ENCODE peak calls at places on chromosomes 1 and 21, in eight cellular contexts. O is breast epithelium, P is heart right ventricle, H is tibial artery, I is heart left ventricle, M is left ventricle myocardium inferior, L is MM.1S, Y is fibroblast of lung. Q is an unnamed sample.

GRCh38 chr1:59133997-59134396 is 162.9 kb upstream of the FGGY start:
- DNase-seq in I (no peak), H (no peak), L (no peak), Y (no peak), O (no peak), P (no peak), M (no peak), Q (no peak)

GRCh38 chr1:27571439-27572018 is 32.4 kb downstream of the AHDC1 start:
- DNase-seq in P (no peak), M (peak; percentile 37), L (no peak), O (no peak), H (no peak), I (peak; percentile 55), Y (no peak), Q (no peak)

GRCh38 chr1:244154882-244155531 is 103.9 kb downstream of the ZBTB18 start:
- DNase-seq in M (no peak), Y (no peak), I (no peak), L (no peak), P (no peak), O (no peak), H (no peak), Q (no peak)

GRCh38 chr1:214439352-214440119 is 111.9 kb downstream of the PTPN14 start:
- DNase-seq in L (peak; percentile 96), M (no peak), O (no peak), P (no peak), Y (peak; percentile 98), I (no peak), H (no peak), Q (no peak)

GRCh38 chr1:18546026-18546425 is 65.3 kb downstream of the KLHDC7A start:
- DNase-seq in M (no peak), P (no peak), I (no peak), Y (no peak), O (no peak), L (no peak), H (no peak), Q (no peak)

GRCh38 chr1:10509823-10510509 is 35.2 kb downstream of the PEX14 start:
- DNase-seq in Y (no peak), H (no peak), M (no peak), I (no peak), L (no peak), O (no peak), P (no peak), Q (no peak)

GRCh38 chr1:115807723-115808122 is 33.2 kb downstream of the NHLH2 start:
- DNase-seq in M (no peak), P (peak; percentile 59), L (peak; percentile 50), I (peak; percentile 36), Y (peak; percentile 81), H (peak; percentile 35), O (no peak), Q (peak; percentile 82)

GRCh38 chr1:1290238-1290731 is 10.0 kb downstream of the SCNN1D start:
- DNase-seq in H (peak; percentile 52), L (peak; percentile 66), O (no peak), I (peak; percentile 72), Y (peak; percentile 39), M (peak; percentile 51), P (no peak), Q (no peak)

GRCh38 chr1:25797939-25798338 is 2.1 kb upstream of the SELENON start:
- DNase-seq in O (no peak), H (no peak), I (peak; percentile 73), M (no peak), L (peak; percentile 21), P (no peak), Y (no peak), Q (no peak)

GRCh38 chr1:6554907-6555778 is at the start of gene TAS1R1:
- DNase-seq in H (peak; percentile 48), L (no peak), O (no peak), I (peak; percentile 48), Y (no peak), P (peak; percentile 7), M (no peak), Q (no peak)

GRCh38 chr1:26529655-26530539 is at the start of gene RPS6KA1:
- DNase-seq in P (peak; percentile 32), O (no peak), H (no peak), Y (peak; percentile 15), L (peak; percentile 66), I (peak; percentile 68), M (peak; percentile 68), Q (no peak)

GRCh38 chr1:67668660-67669059 is 16.3 kb upstream of the GADD45A start:
- DNase-seq in P (no peak), I (no peak), M (no peak), L (no peak), O (no peak), Y (no peak), H (no peak), Q (no peak)

GRCh38 chr1:53469373-53469772 is 10.2 kb downstream of the DMRTB1 start:
- DNase-seq in I (no peak), P (no peak), L (no peak), Y (no peak), M (no peak), H (no peak), O (no peak), Q (no peak)

GRCh38 chr1:53470155-53470554 is 11.0 kb downstream of the DMRTB1 start:
- DNase-seq in H (peak; percentile 50), I (peak; percentile 80), L (no peak), M (peak; percentile 68), P (peak; percentile 53), O (no peak), Y (peak; percentile 81), Q (peak; percentile 90)

GRCh38 chr1:53471000-53471399 is 11.8 kb downstream of the DMRTB1 start:
- DNase-seq in Y (no peak), L (no peak), I (no peak), O (no peak), H (no peak), P (no peak), M (no peak), Q (no peak)

GRCh38 chr1:53468374-53468773 is 9.2 kb downstream of the DMRTB1 start:
- DNase-seq in P (no peak), Y (no peak), O (no peak), L (no peak), M (no peak), H (no peak), I (no peak), Q (no peak)

DNA sequence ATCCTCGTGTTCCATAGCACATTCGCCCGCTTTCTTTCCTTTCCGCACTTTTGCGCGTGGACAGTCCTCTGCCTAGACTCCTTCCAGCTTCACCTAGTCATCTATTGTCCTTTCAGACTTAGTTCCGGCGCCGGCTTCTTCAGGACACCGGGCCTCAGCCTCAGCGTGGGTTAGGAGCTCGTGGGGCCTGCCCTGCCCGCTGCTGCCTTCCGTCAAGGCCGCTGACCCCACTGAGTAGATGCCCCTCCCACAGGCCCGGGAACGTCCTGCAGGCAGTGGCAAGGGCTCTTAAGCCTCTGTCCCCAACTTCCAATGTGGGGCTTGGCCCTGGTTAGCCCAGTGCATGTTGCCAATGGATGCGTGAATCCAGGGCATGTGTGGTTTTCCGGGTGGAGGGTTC is 11.4 kb downstream of the DMRTB1 start:
- DNase-seq in L (no peak), O (no peak), P (no peak), H (no peak), I (no peak), Y (no peak), M (no peak), Q (no peak)
- H3K4me3 ChIP-seq in L (no peak overlapping the region), O (no peak overlapping the region), P (no peak overlapping the region), H (no peak overlapping the region), I (no peak overlapping the region), Y (no peak overlapping the region), M (peak overlapping the region; percentile 17), Q (no peak overlapping the region)

DNA sequence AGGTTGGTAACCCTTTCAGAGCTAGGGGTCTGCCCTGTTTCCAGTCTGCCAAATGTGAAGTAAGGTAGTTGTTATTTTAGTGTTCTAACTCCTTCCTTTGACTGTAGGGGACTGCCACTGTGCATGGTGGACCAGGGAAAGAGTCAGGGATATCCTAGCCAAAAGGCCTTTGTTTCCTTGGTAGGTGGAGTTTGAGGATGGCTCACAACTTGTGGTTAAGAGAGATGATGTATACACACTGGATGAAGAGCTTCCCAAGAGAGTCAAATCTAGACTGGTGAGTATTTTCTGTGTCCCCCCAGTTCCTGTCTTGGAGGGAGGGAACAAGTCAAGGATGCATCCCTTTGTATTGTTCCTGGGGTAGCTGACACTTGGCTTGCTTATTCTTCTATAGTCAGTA is 3.5 kb upstream of the ST3GAL3 start:
- DNase-seq in Y (no peak), I (no peak), H (no peak), L (no peak), M (no peak), P (no peak), O (no peak), Q (no peak)
- H3K36me3 ChIP-seq in Y (peaks cover 15% of the 10 kb centered on the region), I (peaks cover 65% of the 10 kb centered on the region), H (peaks cover 53% of the 10 kb centered on the region), L (no peaks in the 10 kb centered on the region), M (peaks cover 61% of the 10 kb centered on the region), P (peaks cover 6% of the 10 kb centered on the region), O (no peaks in the 10 kb centered on the region), Q (peaks cover 26% of the 10 kb centered on the region)

GRCh38 chr21:26106562-26106961 is 64.0 kb downstream of the APP start:
- DNase-seq in I (no peak), P (no peak), Y (no peak), L (no peak), H (no peak), O (no peak), M (no peak), Q (no peak)
- H3K27ac ChIP-seq in I (no peak overlapping the region), P (no peak overlapping the region), Y (no peak overlapping the region), L (no peak overlapping the region), H (no peak overlapping the region), O (peak overlapping the region; percentile 7), M (no peak overlapping the region), Q (no peak overlapping the region)

GRCh38 chr1:8059161-8059622 is 33.1 kb upstream of the ERRFI1 start:
- DNase-seq in I (no peak), P (no peak), M (no peak), O (no peak), Y (peak; percentile 94), H (no peak), L (no peak), Q (no peak)

GRCh38 chr1:8061210-8061609 is 35.1 kb upstream of the ERRFI1 start:
- DNase-seq in I (no peak), P (no peak), M (no peak), O (no peak), L (no peak), H (peak; percentile 63), Y (peak; percentile 96), Q (no peak)

GRCh38 chr1:8062861-8063260 is 36.8 kb upstream of the ERRFI1 start:
- DNase-seq in L (no peak), P (no peak), O (no peak), M (no peak), I (no peak), H (no peak), Y (no peak), Q (no peak)

GRCh38 chr1:8063298-8064068 is 37.4 kb upstream of the ERRFI1 start:
- DNase-seq in M (peak; percentile 19), Y (no peak), O (no peak), P (peak; percentile 17), I (no peak), H (no peak), L (no peak), Q (no peak)

DNA sequence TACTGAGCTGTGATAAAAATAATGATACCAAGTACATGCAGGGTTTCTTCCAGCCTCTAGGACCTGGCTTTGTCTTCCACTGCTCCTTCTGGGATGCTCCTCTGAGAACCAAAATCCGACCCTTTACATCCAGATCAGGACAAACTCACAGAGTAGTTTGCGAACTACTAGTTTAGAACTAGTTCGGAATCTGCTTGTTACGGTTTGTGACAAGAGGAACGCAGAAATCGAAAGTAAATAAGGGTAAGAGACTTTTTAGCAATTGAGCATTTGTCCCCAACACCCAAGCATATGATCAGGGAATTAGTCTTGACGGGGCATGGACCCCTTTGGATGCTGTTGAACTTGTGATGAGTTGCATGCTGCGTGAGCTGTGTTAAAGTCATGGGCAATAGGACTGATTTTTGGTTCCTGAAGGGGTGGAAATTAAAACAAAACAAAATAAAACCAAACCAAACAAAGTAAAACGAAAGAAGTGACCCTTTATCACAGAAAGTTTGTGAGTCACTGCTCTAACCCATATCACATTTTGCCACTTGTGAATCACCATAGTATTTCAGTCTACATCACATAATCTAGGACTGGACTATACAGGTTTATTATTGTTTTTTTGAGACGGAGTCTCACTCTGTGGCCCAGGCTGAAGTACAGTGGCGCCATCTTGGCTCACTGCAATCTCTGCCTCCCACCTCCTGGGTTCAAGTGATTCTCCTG is 35.7 kb upstream of the ERRFI1 start:
- DNase-seq in I (no peak), L (no peak), M (no peak), P (no peak), H (no peak), O (no peak), Y (peak; percentile 49), Q (no peak)
- H3K4me3 ChIP-seq in I (no peak overlapping the region), L (peak overlapping the region; percentile 19), M (no peak overlapping the region), P (no peak overlapping the region), H (peak overlapping the region; percentile 24), O (no peak overlapping the region), Y (no peak overlapping the region), Q (no peak overlapping the region)